ENCODE peak calls at places on chromosomes 12 and 14, in four cellular contexts. One of them, this sample, is unnamed.

GRCh38 chr12:2813573-2814185 is 1.2 kb downstream of the ITFG2 start:
- DNase-seq in NCI-H2171 treated with DMSO at 0.1 percent for 48 hours: peak; percentile 77
- DNase-seq in cardiac muscle cell: peak; percentile 73
- DNase-seq in DMS153: peak; percentile 53
- DNase-seq in this sample: no peak

GRCh38 chr14:88277205-88277604 is 45.9 kb downstream of the KCNK10 start:
- DNase-seq in NCI-H2171 treated with DMSO at 0.1 percent for 48 hours: no peak
- DNase-seq in cardiac muscle cell: no peak
- DNase-seq in DMS153: no peak
- DNase-seq in this sample: no peak

GRCh38 chr12:53811606-53812005 is 59.8 kb upstream of the CISTR start:
- DNase-seq in NCI-H2171 treated with DMSO at 0.1 percent for 48 hours: no peak
- DNase-seq in cardiac muscle cell: no peak
- DNase-seq in DMS153: no peak
- DNase-seq in this sample: no peak

GRCh38 chr14:62778847-62779246 is 266.4 kb downstream of the KCNH5 start:
- DNase-seq in NCI-H2171 treated with DMSO at 0.1 percent for 48 hours: no peak
- DNase-seq in cardiac muscle cell: no peak
- DNase-seq in DMS153: no peak
- DNase-seq in this sample: no peak

GRCh38 chr14:34628681-34629135 is 1.2 kb downstream of the SNX6 start:
- DNase-seq in NCI-H2171 treated with DMSO at 0.1 percent for 48 hours: no peak
- DNase-seq in cardiac muscle cell: peak; percentile 57
- DNase-seq in DMS153: no peak
- DNase-seq in this sample: no peak

GRCh38 chr12:117339104-117339503 is 22.3 kb downstream of the NOS1 start:
- DNase-seq in NCI-H2171 treated with DMSO at 0.1 percent for 48 hours: no peak
- DNase-seq in cardiac muscle cell: no peak
- DNase-seq in DMS153: no peak
- DNase-seq in this sample: no peak

GRCh38 chr12:15982471-15982870 is 71.3 kb downstream of the DERA start:
- DNase-seq in NCI-H2171 treated with DMSO at 0.1 percent for 48 hours: peak; percentile 22
- DNase-seq in cardiac muscle cell: no peak
- DNase-seq in DMS153: peak; percentile 32
- DNase-seq in this sample: no peak

GRCh38 chr14:105107351-105107750 is 42.1 kb upstream of the GPR132 start:
- DNase-seq in NCI-H2171 treated with DMSO at 0.1 percent for 48 hours: no peak
- DNase-seq in cardiac muscle cell: no peak
- DNase-seq in DMS153: no peak
- DNase-seq in this sample: no peak

GRCh38 chr14:74595006-74595735 is 16.9 kb downstream of the LTBP2 start:
- DNase-seq in NCI-H2171 treated with DMSO at 0.1 percent for 48 hours: no peak
- DNase-seq in cardiac muscle cell: no peak
- DNase-seq in DMS153: no peak
- DNase-seq in this sample: peak; percentile 88

GRCh38 chr14:66311058-66311457 is 175.1 kb upstream of the CCDC196 start:
- DNase-seq in NCI-H2171 treated with DMSO at 0.1 percent for 48 hours: no peak
- DNase-seq in cardiac muscle cell: no peak
- DNase-seq in DMS153: no peak
- DNase-seq in this sample: no peak

GRCh38 chr12:65696227-65696626 is 128.1 kb upstream of the HMGA2 start:
- DNase-seq in NCI-H2171 treated with DMSO at 0.1 percent for 48 hours: no peak
- DNase-seq in cardiac muscle cell: no peak
- DNase-seq in DMS153: no peak
- DNase-seq in this sample: no peak

GRCh38 chr14:30251017-30251416 is 307.9 kb upstream of the G2E3 start:
- DNase-seq in NCI-H2171 treated with DMSO at 0.1 percent for 48 hours: no peak
- DNase-seq in cardiac muscle cell: no peak
- DNase-seq in DMS153: no peak
- DNase-seq in this sample: no peak

GRCh38 chr12:44015333-44015941 is 179.6 kb downstream of the TMEM117 start:
- DNase-seq in NCI-H2171 treated with DMSO at 0.1 percent for 48 hours: peak; percentile 67
- DNase-seq in cardiac muscle cell: peak; percentile 67
- DNase-seq in DMS153: peak; percentile 51
- DNase-seq in this sample: no peak

GRCh38 chr12:65962921-65963883 is 138.9 kb downstream of the HMGA2 start:
- DNase-seq in NCI-H2171 treated with DMSO at 0.1 percent for 48 hours: no peak
- DNase-seq in cardiac muscle cell: peak; percentile 13
- DNase-seq in DMS153: peak; percentile 9
- DNase-seq in this sample: peak; percentile 22

GRCh38 chr14:68976160-68977067 is 2.7 kb downstream of the ACTN1 start:
- DNase-seq in NCI-H2171 treated with DMSO at 0.1 percent for 48 hours: no peak
- DNase-seq in cardiac muscle cell: no peak
- DNase-seq in DMS153: no peak
- DNase-seq in this sample: peak; percentile 87

This sample was measured in heart left ventricle.